ENCODE peak calls at places on chromosomes 13 and 19, in seven cellular contexts. R, S, K, H, W, M and X are unnamed samples.

GRCh38 chr13:74040200-74040599 is 94.0 kb downstream of the KLF12 start:
- DNase-seq in R (peak), S (peak), K (peak), H (peak), W (peak), M (peak), X (peak)

GRCh38 chr19:39070888-39071287 is 13.3 kb upstream of the ACP7 start:
- DNase-seq in R (no peak), S (peak), K (no peak), H (no peak), W (no peak), M (no peak), X (no peak)

GRCh38 chr13:57635541-57635940 is 4.0 kb downstream of the PCDH17 start:
- DNase-seq in R (no peak), S (no peak), K (no peak), H (no peak), W (no peak), M (no peak), X (no peak)

GRCh38 chr19:9793051-9793591 is 24.6 kb upstream of the ZNF846 start:
- DNase-seq in R (no peak), S (peak), K (no peak), H (no peak), W (no peak), M (no peak), X (no peak)

GRCh38 chr19:11375143-11375948 is 880 bp downstream of the SWSAP1 start:
- DNase-seq in R (no peak), S (no peak), K (peak), H (peak), W (no peak), M (peak), X (no peak)

GRCh38 chr13:110610955-110611595 is 4.3 kb upstream of the NAXD start:
- DNase-seq in R (no peak), S (peak), K (no peak), H (no peak), W (no peak), M (no peak), X (no peak)

GRCh38 chr19:15318241-15318691 is 14.1 kb downstream of the BRD4 start:
- DNase-seq in R (no peak), S (peak), K (no peak), H (no peak), W (no peak), M (no peak), X (no peak)

GRCh38 chr13:38662362-38662761 is 24.5 kb upstream of the FREM2 start:
- DNase-seq in R (no peak), S (peak), K (no peak), H (no peak), W (no peak), M (no peak), X (no peak)

GRCh38 chr13:104779311-104779710 is 1713.1 kb upstream of the SLC10A2 start:
- DNase-seq in R (no peak), S (peak), K (no peak), H (no peak), W (no peak), M (no peak), X (no peak)

GRCh38 chr13:97223711-97224461 is 1.8 kb downstream of the MBNL2 start:
- DNase-seq in R (peak), S (peak), K (peak), H (no peak), W (peak), M (peak), X (peak)
- TF ChIP-seq RAD21 in R (no peak), S (peak), K (peak), H (no peak), W (peak), M (no peak), X (no peak)

GRCh38 chr13:96730676-96731075 is 263.6 kb downstream of the OXGR1 start:
- DNase-seq in R (no peak), S (no peak), K (no peak), H (no peak), W (no peak), M (no peak), X (no peak)
- TF ChIP-seq RAD21 in R (no peak), S (no peak), K (no peak), H (no peak), W (no peak), M (no peak), X (no peak)

DNA sequence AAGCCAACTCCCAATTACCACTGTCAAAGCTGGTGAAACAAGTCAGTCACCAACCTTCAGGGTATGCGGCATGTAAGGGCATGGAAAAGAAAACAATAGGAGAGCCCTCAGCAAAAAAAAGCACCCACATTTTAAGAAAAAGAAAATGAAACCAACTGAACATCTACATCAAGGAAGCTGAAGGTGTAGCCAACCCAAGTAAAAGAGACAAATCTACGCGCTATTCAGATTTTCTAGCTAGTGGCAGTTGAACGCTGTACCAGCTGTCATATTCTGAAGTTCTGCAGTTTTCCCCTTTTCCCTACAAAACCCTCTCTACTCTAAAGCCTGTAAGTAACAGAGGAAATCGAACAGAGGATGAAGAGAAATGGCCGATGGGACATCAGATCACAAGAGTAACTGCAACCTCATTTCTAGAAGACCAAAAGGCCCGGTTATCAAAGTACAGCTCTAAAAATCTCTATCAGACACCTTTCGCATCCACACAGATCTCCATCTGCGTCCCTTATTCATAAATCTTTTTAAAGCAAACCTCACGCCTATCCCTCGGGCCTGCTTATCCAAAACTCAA is 1.4 kb downstream of the MYCBP2 start:
- DNase-seq in R (no peak), S (no peak), K (no peak), H (peak), W (no peak), M (no peak), X (no peak)
- TF ChIP-seq RAD21 in R (no peak), S (no peak), K (no peak), H (no peak), W (no peak), M (no peak), X (no peak)

GRCh38 chr13:113796948-113797676 is 38.1 kb downstream of the TMEM255B start:
- DNase-seq in R (no peak), S (no peak), K (no peak), H (no peak), W (no peak), M (no peak), X (no peak)

GRCh38 chr13:113796211-113796875 is 37.3 kb downstream of the TMEM255B start:
- DNase-seq in R (no peak), S (no peak), K (no peak), H (no peak), W (no peak), M (no peak), X (no peak)

GRCh38 chr13:113800576-113800926 is 41.5 kb downstream of the TMEM255B start:
- DNase-seq in R (no peak), S (no peak), K (no peak), H (no peak), W (no peak), M (no peak), X (no peak)

GRCh38 chr13:113801289-113801961 is 42.4 kb downstream of the TMEM255B start:
- DNase-seq in R (no peak), S (no peak), K (no peak), H (no peak), W (no peak), M (no peak), X (no peak)

GRCh38 chr13:113798200-113798811 is 39.3 kb downstream of the TMEM255B start:
- DNase-seq in R (no peak), S (no peak), K (no peak), H (no peak), W (no peak), M (no peak), X (no peak)
- TF ChIP-seq RAD21 in R (no peak), S (no peak), K (no peak), H (no peak), W (no peak), M (no peak), X (no peak)